ENCODE peak calls at places on chromosome 14, in six cellular contexts. One of them, this sample, is unnamed.

GRCh38 chr14:70812124-70812818 is 3.0 kb upstream of the MAP3K9 start:
- DNase-seq in activated T-helper 1 cell treated with Interleukin-2 at 50 U/mL for 16 hours: no peak
- DNase-seq in stimulated activated CD4-positive, alpha-beta T cell treated with anti-CD3 and anti-CD28 coated beads, Interleukin-12 subunit alpha, Interleukin-12 subunit beta, amount 100 ng/mL, for 48 hours: no peak
- DNase-seq in SW 1271: no peak
- DNase-seq in activated T-cell treated with anti-CD3 and anti-CD28 coated beads for 1 hour: no peak
- DNase-seq in AG09319: no peak
- DNase-seq in this sample: no peak

GRCh38 chr14:56224691-56225681 is 106.8 kb downstream of the PELI2 start:
- DNase-seq in SW 1271: no peak
- DNase-seq in activated T-cell treated with anti-CD3 and anti-CD28 coated beads for 1 hour: no peak
- DNase-seq in AG09319: no peak
- DNase-seq in activated T-helper 1 cell treated with Interleukin-2 at 50 U/mL for 16 hours: no peak
- DNase-seq in stimulated activated CD4-positive, alpha-beta T cell treated with anti-CD3 and anti-CD28 coated beads, Interleukin-12 subunit alpha, Interleukin-12 subunit beta, amount 100 ng/mL, for 48 hours: no peak
- DNase-seq in this sample: no peak

GRCh38 chr14:21476526-21476924 is 234 bp downstream of the RAB2B start:
- DNase-seq in SW 1271: peak; percentile 90
- DNase-seq in activated T-cell treated with anti-CD3 and anti-CD28 coated beads for 1 hour: peak; percentile 82
- DNase-seq in activated T-helper 1 cell treated with Interleukin-2 at 50 U/mL for 16 hours: peak; percentile 75
- DNase-seq in stimulated activated CD4-positive, alpha-beta T cell treated with anti-CD3 and anti-CD28 coated beads, Interleukin-12 subunit alpha, Interleukin-12 subunit beta, amount 100 ng/mL, for 48 hours: peak; percentile 74
- DNase-seq in AG09319: no peak
- DNase-seq in this sample: no peak

GRCh38 chr14:88146881-88147649 is 142.1 kb downstream of the GPR65 start:
- DNase-seq in AG09319: no peak
- DNase-seq in stimulated activated CD4-positive, alpha-beta T cell treated with anti-CD3 and anti-CD28 coated beads, Interleukin-12 subunit alpha, Interleukin-12 subunit beta, amount 100 ng/mL, for 48 hours: no peak
- DNase-seq in activated T-helper 1 cell treated with Interleukin-2 at 50 U/mL for 16 hours: no peak
- DNase-seq in activated T-cell treated with anti-CD3 and anti-CD28 coated beads for 1 hour: no peak
- DNase-seq in SW 1271: no peak
- DNase-seq in this sample: no peak

GRCh38 chr14:35414365-35414764 is 9.8 kb upstream of the NFKBIA start:
- DNase-seq in AG09319: no peak
- DNase-seq in stimulated activated CD4-positive, alpha-beta T cell treated with anti-CD3 and anti-CD28 coated beads, Interleukin-12 subunit alpha, Interleukin-12 subunit beta, amount 100 ng/mL, for 48 hours: no peak
- DNase-seq in SW 1271: no peak
- DNase-seq in activated T-helper 1 cell treated with Interleukin-2 at 50 U/mL for 16 hours: no peak
- DNase-seq in activated T-cell treated with anti-CD3 and anti-CD28 coated beads for 1 hour: no peak
- DNase-seq in this sample: no peak

GRCh38 chr14:57391609-57392195 is 1.3 kb downstream of the NAA30 start:
- DNase-seq in stimulated activated CD4-positive, alpha-beta T cell treated with anti-CD3 and anti-CD28 coated beads, Interleukin-12 subunit alpha, Interleukin-12 subunit beta, amount 100 ng/mL, for 48 hours: no peak
- DNase-seq in activated T-cell treated with anti-CD3 and anti-CD28 coated beads for 1 hour: no peak
- DNase-seq in AG09319: no peak
- DNase-seq in SW 1271: no peak
- DNase-seq in activated T-helper 1 cell treated with Interleukin-2 at 50 U/mL for 16 hours: no peak
- DNase-seq in this sample: no peak

GRCh38 chr14:102568115-102568614 is 24.3 kb upstream of the RCOR1 start:
- DNase-seq in AG09319: no peak
- DNase-seq in SW 1271: no peak
- DNase-seq in stimulated activated CD4-positive, alpha-beta T cell treated with anti-CD3 and anti-CD28 coated beads, Interleukin-12 subunit alpha, Interleukin-12 subunit beta, amount 100 ng/mL, for 48 hours: peak; percentile 36
- DNase-seq in activated T-cell treated with anti-CD3 and anti-CD28 coated beads for 1 hour: peak; percentile 32
- DNase-seq in activated T-helper 1 cell treated with Interleukin-2 at 50 U/mL for 16 hours: peak; percentile 29
- DNase-seq in this sample: peak; percentile 64

GRCh38 chr14:70343141-70343540 is 16.3 kb downstream of the COX16 start:
- DNase-seq in SW 1271: no peak
- DNase-seq in activated T-cell treated with anti-CD3 and anti-CD28 coated beads for 1 hour: no peak
- DNase-seq in activated T-helper 1 cell treated with Interleukin-2 at 50 U/mL for 16 hours: no peak
- DNase-seq in AG09319: no peak
- DNase-seq in stimulated activated CD4-positive, alpha-beta T cell treated with anti-CD3 and anti-CD28 coated beads, Interleukin-12 subunit alpha, Interleukin-12 subunit beta, amount 100 ng/mL, for 48 hours: no peak
- DNase-seq in this sample: no peak

GRCh38 chr14:91144425-91145145 is 30.7 kb downstream of the DGLUCY start:
- DNase-seq in stimulated activated CD4-positive, alpha-beta T cell treated with anti-CD3 and anti-CD28 coated beads, Interleukin-12 subunit alpha, Interleukin-12 subunit beta, amount 100 ng/mL, for 48 hours: no peak
- DNase-seq in SW 1271: no peak
- DNase-seq in AG09319: no peak
- DNase-seq in activated T-cell treated with anti-CD3 and anti-CD28 coated beads for 1 hour: no peak
- DNase-seq in activated T-helper 1 cell treated with Interleukin-2 at 50 U/mL for 16 hours: no peak
- DNase-seq in this sample: no peak

GRCh38 chr14:24632336-24632735 is 1.7 kb downstream of the GZMB start:
- DNase-seq in activated T-cell treated with anti-CD3 and anti-CD28 coated beads for 1 hour: no peak
- DNase-seq in activated T-helper 1 cell treated with Interleukin-2 at 50 U/mL for 16 hours: no peak
- DNase-seq in AG09319: no peak
- DNase-seq in stimulated activated CD4-positive, alpha-beta T cell treated with anti-CD3 and anti-CD28 coated beads, Interleukin-12 subunit alpha, Interleukin-12 subunit beta, amount 100 ng/mL, for 48 hours: no peak
- DNase-seq in SW 1271: no peak
- DNase-seq in this sample: no peak

GRCh38 chr14:94681300-94682060 is 69.3 kb downstream of the SERPINA3 start:
- DNase-seq in stimulated activated CD4-positive, alpha-beta T cell treated with anti-CD3 and anti-CD28 coated beads, Interleukin-12 subunit alpha, Interleukin-12 subunit beta, amount 100 ng/mL, for 48 hours: no peak
- DNase-seq in activated T-cell treated with anti-CD3 and anti-CD28 coated beads for 1 hour: no peak
- DNase-seq in SW 1271: peak; percentile 73
- DNase-seq in activated T-helper 1 cell treated with Interleukin-2 at 50 U/mL for 16 hours: no peak
- DNase-seq in AG09319: no peak
- DNase-seq in this sample: no peak

GRCh38 chr14:88463318-88463717 is 77.9 kb downstream of the SPATA7 start:
- DNase-seq in activated T-cell treated with anti-CD3 and anti-CD28 coated beads for 1 hour: no peak
- DNase-seq in stimulated activated CD4-positive, alpha-beta T cell treated with anti-CD3 and anti-CD28 coated beads, Interleukin-12 subunit alpha, Interleukin-12 subunit beta, amount 100 ng/mL, for 48 hours: peak; percentile 27
- DNase-seq in SW 1271: peak; percentile 9
- DNase-seq in AG09319: no peak
- DNase-seq in activated T-helper 1 cell treated with Interleukin-2 at 50 U/mL for 16 hours: no peak
- DNase-seq in this sample: no peak

GRCh38 chr14:73176673-73177072 is 40.4 kb downstream of the PSEN1 start:
- DNase-seq in stimulated activated CD4-positive, alpha-beta T cell treated with anti-CD3 and anti-CD28 coated beads, Interleukin-12 subunit alpha, Interleukin-12 subunit beta, amount 100 ng/mL, for 48 hours: no peak
- DNase-seq in activated T-cell treated with anti-CD3 and anti-CD28 coated beads for 1 hour: no peak
- DNase-seq in AG09319: no peak
- DNase-seq in activated T-helper 1 cell treated with Interleukin-2 at 50 U/mL for 16 hours: no peak
- DNase-seq in SW 1271: no peak
- DNase-seq in this sample: peak; percentile 2

GRCh38 chr14:96762650-96763049 is 34.5 kb upstream of the VRK1 start:
- DNase-seq in AG09319: no peak
- DNase-seq in SW 1271: peak; percentile 75
- DNase-seq in activated T-helper 1 cell treated with Interleukin-2 at 50 U/mL for 16 hours: no peak
- DNase-seq in activated T-cell treated with anti-CD3 and anti-CD28 coated beads for 1 hour: no peak
- DNase-seq in stimulated activated CD4-positive, alpha-beta T cell treated with anti-CD3 and anti-CD28 coated beads, Interleukin-12 subunit alpha, Interleukin-12 subunit beta, amount 100 ng/mL, for 48 hours: peak; percentile 43
- DNase-seq in this sample: peak; percentile 75

GRCh38 chr14:84003316-84003715 is 1526.6 kb upstream of the FLRT2 start:
- DNase-seq in activated T-cell treated with anti-CD3 and anti-CD28 coated beads for 1 hour: no peak
- DNase-seq in AG09319: no peak
- DNase-seq in activated T-helper 1 cell treated with Interleukin-2 at 50 U/mL for 16 hours: no peak
- DNase-seq in stimulated activated CD4-positive, alpha-beta T cell treated with anti-CD3 and anti-CD28 coated beads, Interleukin-12 subunit alpha, Interleukin-12 subunit beta, amount 100 ng/mL, for 48 hours: no peak
- DNase-seq in SW 1271: no peak
- DNase-seq in this sample: no peak

GRCh38 chr14:91344107-91344506 is 73.5 kb downstream of the CCDC88C start:
- DNase-seq in SW 1271: no peak
- DNase-seq in activated T-cell treated with anti-CD3 and anti-CD28 coated beads for 1 hour: no peak
- DNase-seq in AG09319: no peak
- DNase-seq in activated T-helper 1 cell treated with Interleukin-2 at 50 U/mL for 16 hours: no peak
- DNase-seq in stimulated activated CD4-positive, alpha-beta T cell treated with anti-CD3 and anti-CD28 coated beads, Interleukin-12 subunit alpha, Interleukin-12 subunit beta, amount 100 ng/mL, for 48 hours: no peak
- DNase-seq in this sample: no peak

This sample was measured in HL-60.